ENCODE peak calls at places on chromosome 13, in six cellular contexts. L is fibroblast of mammary gland; R is CD8-positive, alpha-beta T cell; E is stomach; P is psoas muscle; N is heart right ventricle. I is an unnamed sample.

GRCh38 chr13:31775686-31776085 is 36.4 kb downstream of the RXFP2 start:
- DNase-seq in L (peak; percentile 76), R (no peak), E (no peak), P (peak; percentile 66), N (peak; percentile 50), I (no peak)

GRCh38 chr13:102317593-102317992 is 84.3 kb downstream of the FGF14 start:
- DNase-seq in L (peak; percentile 90), R (no peak), E (peak; percentile 26), P (peak; percentile 86), N (peak; percentile 92), I (no peak)

GRCh38 chr13:18960637-18961227 is 220.9 kb downstream of the TUBA3C start:
- DNase-seq in L (no peak), R (no peak), E (no peak), P (no peak), N (no peak), I (no peak)

GRCh38 chr13:99580500-99581268 is 79.4 kb downstream of the TM9SF2 start:
- DNase-seq in L (no peak), R (no peak), E (no peak), P (no peak), N (no peak), I (no peak)

GRCh38 chr13:33606692-33607091 is 211.3 kb upstream of the RFC3 start:
- DNase-seq in L (no peak), R (no peak), E (no peak), P (no peak), N (no peak), I (peak; percentile 13)

GRCh38 chr13:110882228-110882627 is 32.6 kb downstream of the ANKRD10 start:
- DNase-seq in L (peak; percentile 30), R (no peak), E (no peak), P (no peak), N (no peak), I (no peak)

GRCh38 chr13:34086281-34086680 is 268.3 kb downstream of the RFC3 start:
- DNase-seq in L (no peak), R (no peak), E (no peak), P (no peak), N (no peak), I (no peak)

GRCh38 chr13:30744686-30745085 is 9.3 kb downstream of the ALOX5AP start:
- DNase-seq in L (no peak), R (no peak), E (no peak), P (no peak), N (no peak), I (no peak)

GRCh38 chr13:46176756-46177155 is 5.2 kb downstream of the LCP1 start:
- DNase-seq in L (no peak), R (no peak), E (no peak), P (no peak), N (no peak), I (no peak)

GRCh38 chr13:85241045-85241444 is 558.2 kb downstream of the SLITRK6 start:
- DNase-seq in L (peak; percentile 23), R (no peak), E (no peak), P (no peak), N (no peak), I (peak; percentile 73)

GRCh38 chr13:36713842-36714241 is 40.0 kb downstream of the SERTM1 start:
- DNase-seq in L (peak; percentile 61), R (no peak), E (no peak), P (no peak), N (no peak), I (peak; percentile 31)

GRCh38 chr13:66972659-66973058 is 257.5 kb downstream of the PCDH9 start:
- DNase-seq in L (no peak), R (no peak), E (no peak), P (no peak), N (no peak), I (peak; percentile 9)

GRCh38 chr13:88544836-88545235 is 873.7 kb downstream of the SLITRK5 start:
- DNase-seq in L (no peak), R (no peak), E (no peak), P (no peak), N (no peak), I (peak; percentile 81)

GRCh38 chr13:44583126-44583525 is 7.0 kb upstream of the TSC22D1 start:
- DNase-seq in L (no peak), R (no peak), E (no peak), P (no peak), N (no peak), I (no peak)

GRCh38 chr13:93847162-93847561 is 620.6 kb downstream of the GPC6 start:
- DNase-seq in L (peak; percentile 92), R (no peak), E (no peak), P (no peak), N (no peak), I (peak; percentile 89)

GRCh38 chr13:46620029-46620428 is 67.1 kb downstream of the LRCH1 start:
- DNase-seq in L (no peak), R (no peak), E (no peak), P (no peak), N (no peak), I (no peak)

GRCh38 chr13:20664304-20664703 is 39.2 kb upstream of the IL17D start:
- DNase-seq in L (no peak), R (no peak), E (no peak), P (no peak), N (no peak), I (no peak)
- H3K4me3 ChIP-seq in L (no peak overlapping the region), R (no peak overlapping the region), E (no peak overlapping the region), P (no peak overlapping the region), N (no peak overlapping the region), I (no peak overlapping the region)

GRCh38 chr13:71260246-71260645 is 606.8 kb downstream of the DACH1 start:
- DNase-seq in L (no peak), R (no peak), E (no peak), P (no peak), N (no peak), I (no peak)
- TF ChIP-seq CTCF in L (no peak), R (no peak), E (no peak), P (no peak), N (no peak), I (no peak)

GRCh38 chr13:112054616-112055015 is 12.3 kb upstream of the SOX1 start:
- DNase-seq in L (no peak), R (no peak), E (no peak), P (no peak), N (no peak), I (no peak)

GRCh38 chr13:112055417-112056206 is 11.3 kb upstream of the SOX1 start:
- DNase-seq in L (no peak), R (no peak), E (no peak), P (no peak), N (no peak), I (no peak)

GRCh38 chr13:112053744-112054615 is 13.0 kb upstream of the SOX1 start:
- DNase-seq in L (no peak), R (no peak), E (no peak), P (no peak), N (no peak), I (no peak)

GRCh38 chr13:112056284-112056727 is 10.6 kb upstream of the SOX1 start:
- DNase-seq in L (no peak), R (no peak), E (no peak), P (no peak), N (no peak), I (no peak)

GRCh38 chr13:112055032-112055416 is 11.9 kb upstream of the SOX1 start:
- DNase-seq in L (no peak), R (no peak), E (no peak), P (no peak), N (no peak), I (no peak)
- H3K4me3 ChIP-seq in L (no peak overlapping the region), R (no peak overlapping the region), E (no peak overlapping the region), P (no peak overlapping the region), N (no peak overlapping the region), I (no peak overlapping the region)

DNA sequence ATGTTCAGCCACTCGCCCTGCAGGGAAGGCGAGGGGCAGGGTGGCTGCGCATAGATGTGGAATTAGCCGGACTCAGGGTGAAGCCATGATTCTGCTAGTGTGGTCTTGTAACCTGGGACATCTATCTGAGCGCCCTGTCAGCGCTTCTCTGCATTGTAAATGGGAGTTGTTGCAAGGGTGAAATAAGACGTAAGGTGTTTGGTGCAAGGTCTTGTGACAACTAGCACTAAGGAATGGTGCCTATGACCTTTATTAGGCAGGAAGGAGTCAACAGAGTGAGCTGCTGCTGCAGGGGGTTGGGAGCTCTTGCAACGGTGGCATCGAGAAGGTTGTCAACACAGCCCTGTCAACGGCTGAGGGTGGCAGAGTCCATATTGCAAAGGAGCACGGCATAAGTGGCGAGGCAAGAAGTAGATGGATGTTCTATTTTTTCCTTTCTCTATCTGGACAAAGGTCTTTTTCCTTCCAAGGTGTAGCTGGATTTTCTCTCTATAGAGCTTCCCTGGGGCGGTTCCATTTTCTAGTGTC is 49.3 kb downstream of the IRS2 start:
- DNase-seq in L (no peak), R (no peak), E (no peak), P (no peak), N (peak; percentile 23), I (no peak)
- TF ChIP-seq CTCF in L (no peak), R (no peak), E (no peak), P (no peak), N (no peak), I (no peak)

GRCh38 chr13:59774511-59774911 is 389.2 kb downstream of the DIAPH3 start:
- DNase-seq in L (peak; percentile 61), R (no peak), E (no peak), P (no peak), N (no peak), I (peak; percentile 86)
- H3K4me3 ChIP-seq in L (no peak overlapping the region), R (no peak overlapping the region), E (no peak overlapping the region), P (no peak overlapping the region), N (no peak overlapping the region), I (no peak overlapping the region)

DNA sequence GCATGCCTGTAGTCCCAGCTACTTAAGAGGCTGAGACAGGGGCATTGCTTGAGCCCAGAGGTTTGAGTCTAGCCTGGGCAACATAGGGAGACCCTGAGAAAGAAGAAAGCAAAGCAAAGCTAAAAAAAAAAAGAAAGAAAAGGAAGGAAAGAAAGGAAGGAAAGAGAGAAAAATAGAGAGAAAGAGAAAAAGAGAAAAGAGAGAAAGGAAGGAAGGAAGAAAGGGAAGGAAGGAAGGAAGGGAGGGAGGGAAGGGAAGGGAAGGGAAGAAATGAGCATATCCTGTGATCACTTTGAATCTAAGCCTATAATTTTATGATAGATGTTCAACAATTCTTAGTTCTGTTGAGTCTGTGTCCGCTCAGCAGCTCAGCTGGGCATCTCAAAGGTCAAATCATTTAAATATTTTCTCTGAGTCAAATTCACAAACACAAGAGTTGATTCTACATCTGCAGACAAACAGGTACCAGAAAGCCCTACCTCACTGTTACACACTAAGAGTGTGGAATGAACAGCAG is 70.4 kb downstream of the SUCLA2 start:
- DNase-seq in L (no peak), R (no peak), E (no peak), P (no peak), N (no peak), I (no peak)
- TF ChIP-seq CTCF in L (no peak), R (no peak), E (no peak), P (no peak), N (no peak), I (no peak)